ENCODE peak calls at places on chromosomes 13 and 19, in eight cellular contexts. Q, P, G, S, M, X, F and T are unnamed samples.

GRCh38 chr19:49282184-49282583 is 42.8 kb downstream of the SLC6A16 start:
- DNase-seq in F (no peak), S (no peak), Q (no peak), M (no peak), G (no peak), X (no peak), P (no peak), T (no peak)

GRCh38 chr13:113121928-113122420 is 625 bp upstream of the F10 start:
- DNase-seq in X (no peak), F (no peak), S (no peak), G (no peak), Q (no peak), P (no peak), M (peak), T (no peak)

GRCh38 chr13:97329331-97329730 is 104.6 kb upstream of the RAP2A start:
- DNase-seq in G (no peak), X (no peak), F (no peak), Q (no peak), P (no peak), M (no peak), S (no peak), T (no peak)

GRCh38 chr13:42369071-42369795 is 97.3 kb downstream of the AKAP11 start:
- DNase-seq in S (no peak), M (no peak), X (no peak), F (no peak), Q (no peak), G (no peak), P (no peak), T (no peak)

GRCh38 chr13:46633416-46633815 is 80.4 kb downstream of the LRCH1 start:
- DNase-seq in P (no peak), Q (peak), F (peak), S (peak), G (no peak), X (no peak), M (no peak), T (peak)

GRCh38 chr13:45490068-45490467 is 25.3 kb downstream of the COG3 start:
- DNase-seq in F (no peak), M (no peak), X (no peak), P (no peak), G (no peak), S (peak), Q (no peak), T (no peak)

GRCh38 chr19:12733369-12733896 is 1.1 kb downstream of the TRIR start:
- DNase-seq in P (peak), G (no peak), Q (no peak), M (no peak), S (peak), X (no peak), F (no peak), T (no peak)

GRCh38 chr13:110923777-110924638 is 9.1 kb upstream of the ANKRD10 start:
- DNase-seq in Q (no peak), X (no peak), M (no peak), G (no peak), S (no peak), P (no peak), F (no peak), T (no peak)

GRCh38 chr13:85140192-85140591 is 659.0 kb downstream of the SLITRK6 start:
- DNase-seq in S (no peak), G (no peak), P (no peak), F (no peak), Q (no peak), M (no peak), X (no peak), T (no peak)

GRCh38 chr13:24267801-24268200 is 41.6 kb upstream of the C1QTNF9 start:
- DNase-seq in P (no peak), F (no peak), M (no peak), X (no peak), G (no peak), Q (no peak), S (no peak), T (no peak)

GRCh38 chr13:24265453-24265852 is 43.9 kb upstream of the C1QTNF9 start:
- DNase-seq in X (no peak), M (no peak), G (no peak), P (no peak), Q (no peak), S (no peak), F (no peak), T (no peak)

GRCh38 chr13:24267283-24267682 is 42.1 kb upstream of the C1QTNF9 start:
- DNase-seq in Q (no peak), G (no peak), M (no peak), P (no peak), F (no peak), X (no peak), S (no peak), T (no peak)

GRCh38 chr13:24263652-24264051 is 45.7 kb upstream of the C1QTNF9 start:
- DNase-seq in M (no peak), S (no peak), X (no peak), F (no peak), G (no peak), Q (no peak), P (peak), T (no peak)

GRCh38 chr13:24264976-24265375 is 44.4 kb upstream of the C1QTNF9 start:
- DNase-seq in S (no peak), P (no peak), M (no peak), Q (no peak), F (no peak), X (peak), G (no peak), T (no peak)
- H3K4me3 ChIP-seq in S (no peak), P (no peak), M (no peak), Q (no peak), F (no peak), X (no peak), G (no peak), T (no peak)

GRCh38 chr19:2523630-2524311 is 47.8 kb downstream of the GADD45B start:
- DNase-seq in M (no peak), S (peak), G (no peak), F (no peak), P (no peak), X (no peak), Q (no peak), T (no peak)
- H3K4me3 ChIP-seq in M (no peak), S (no peak), G (no peak), F (peak), P (no peak), X (no peak), Q (no peak), T (no peak)

GRCh38 chr13:26221721-26222522 is at the start of gene RNF6:
- DNase-seq in X (peak), S (peak), G (peak), Q (peak), M (peak), P (peak), F (peak), T (peak)

GRCh38 chr13:26221399-26221720 is 754 bp downstream of the RNF6 start:
- DNase-seq in F (peak), G (no peak), X (no peak), M (peak), S (no peak), P (no peak), Q (no peak), T (peak)

GRCh38 chr13:26222523-26223046 is 471 bp upstream of the RNF6 start:
- DNase-seq in F (no peak), Q (no peak), X (no peak), G (peak), P (no peak), S (no peak), M (no peak), T (no peak)

GRCh38 chr13:26219726-26220125 is 2.4 kb downstream of the RNF6 start:
- DNase-seq in Q (no peak), G (no peak), X (no peak), F (peak), M (no peak), P (no peak), S (no peak), T (no peak)

DNA sequence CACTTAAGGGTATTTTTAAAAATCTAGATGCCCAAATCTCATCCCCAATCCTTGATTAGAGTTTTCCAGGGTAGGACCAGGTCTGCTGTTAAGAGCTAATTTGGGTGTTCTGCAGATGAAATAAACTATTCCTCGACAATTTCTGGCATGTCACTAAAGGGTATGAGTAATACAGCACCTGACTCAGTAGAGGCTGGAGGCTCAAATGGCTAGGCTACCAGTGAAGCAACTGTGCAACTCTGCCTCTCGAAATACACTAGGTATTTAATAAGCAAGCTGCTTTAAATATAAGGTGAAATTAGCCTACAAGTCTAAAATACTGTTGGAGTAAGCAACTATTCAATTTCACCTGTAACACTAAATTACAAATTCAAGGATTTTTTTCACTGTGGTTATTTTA is 1.5 kb downstream of the RNF6 start:
- DNase-seq in F (peak), M (no peak), Q (no peak), X (no peak), G (no peak), S (no peak), P (no peak), T (peak)
- H3K4me3 ChIP-seq in F (no peak), M (peak), Q (peak), X (peak), G (peak), S (peak), P (peak), T (peak)

DNA sequence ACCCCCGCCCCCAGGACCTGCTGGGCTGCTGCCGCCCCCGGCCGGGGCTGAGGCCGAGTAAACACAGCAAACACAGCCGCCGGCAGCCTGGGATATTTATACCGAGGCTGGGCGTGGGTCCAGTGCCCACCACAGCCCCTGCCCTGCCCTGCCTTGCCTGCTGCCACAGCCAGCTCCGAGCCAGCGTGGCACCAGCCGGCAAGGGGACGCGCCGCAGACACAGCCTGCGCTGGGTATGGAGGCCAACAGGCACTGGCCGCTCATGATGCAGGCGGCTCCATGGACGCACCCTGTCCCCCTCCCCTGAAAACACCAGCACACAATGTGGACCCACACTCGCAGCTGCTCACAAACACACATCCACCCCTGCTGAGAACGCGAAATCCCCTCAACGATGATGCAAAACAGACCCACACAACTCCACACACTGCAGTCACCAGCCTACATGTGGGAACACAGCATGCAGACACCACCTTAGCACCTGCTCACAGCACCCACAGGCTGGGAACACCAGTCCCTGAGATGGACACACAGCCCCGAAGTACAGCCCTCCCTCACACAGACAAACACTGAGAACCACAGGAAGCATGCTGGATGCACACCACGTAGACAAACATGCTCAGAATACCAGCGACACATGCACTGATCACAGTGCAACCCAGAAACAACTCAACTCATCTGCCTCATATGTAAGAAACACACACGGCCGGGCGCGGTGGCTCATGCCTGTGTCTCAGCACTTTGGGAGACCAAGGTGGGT is 16.2 kb downstream of the CCDC97 start:
- DNase-seq in M (peak), P (peak), S (no peak), Q (no peak), G (no peak), X (no peak), F (no peak), T (no peak)
- H3K4me3 ChIP-seq in M (peak), P (peak), S (no peak), Q (peak), G (no peak), X (peak), F (no peak), T (no peak)

DNA sequence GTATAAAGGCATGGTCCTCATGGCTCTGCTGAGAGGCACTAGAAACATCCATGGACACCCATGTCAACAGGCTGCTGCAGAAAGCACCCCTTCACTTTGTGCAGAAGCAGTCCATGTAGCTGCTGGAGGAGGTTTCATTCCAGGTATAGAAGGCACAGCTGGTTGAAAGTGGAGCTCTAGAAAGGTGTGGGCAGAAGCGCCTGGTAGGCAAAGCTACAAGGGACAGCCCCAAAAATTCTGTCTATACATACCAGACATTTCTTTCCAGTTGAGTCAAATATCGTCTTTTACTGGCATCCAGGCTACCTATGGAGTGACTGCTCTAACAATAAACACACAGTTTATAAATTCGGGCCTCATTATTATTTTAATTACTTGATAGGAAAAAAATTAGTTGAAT is 129.3 kb downstream of the ENOX1 start:
- DNase-seq in F (no peak), P (no peak), Q (no peak), M (no peak), S (no peak), X (no peak), G (no peak), T (no peak)
- H3K4me3 ChIP-seq in F (no peak), P (no peak), Q (no peak), M (no peak), S (no peak), X (no peak), G (no peak), T (no peak)

GRCh38 chr19:52370341-52370710 is 603 bp downstream of the ZNF880 start:
- DNase-seq in G (no peak), X (no peak), S (no peak), M (no peak), P (no peak), Q (no peak), F (no peak), T (no peak)

GRCh38 chr19:52366414-52366824 is 3.3 kb upstream of the ZNF880 start:
- DNase-seq in P (no peak), G (no peak), M (no peak), X (no peak), S (no peak), F (no peak), Q (no peak), T (no peak)

GRCh38 chr19:52369463-52370340 is at the start of gene ZNF880:
- DNase-seq in F (peak), G (peak), X (peak), S (peak), Q (peak), M (peak), P (peak), T (peak)
- H3K4me3 ChIP-seq in F (peak), G (peak), X (peak), S (peak), Q (peak), M (peak), P (peak), T (peak)

GRCh38 chr19:45153339-45154063 is 7.3 kb downstream of the NKPD1 start:
- DNase-seq in M (peak), P (peak), X (no peak), G (peak), Q (no peak), F (no peak), S (no peak), T (no peak)

GRCh38 chr19:45151821-45152503 is 8.8 kb downstream of the NKPD1 start:
- DNase-seq in S (no peak), P (peak), Q (no peak), M (peak), G (no peak), X (no peak), F (no peak), T (no peak)

GRCh38 chr19:45154064-45154827 is 6.5 kb downstream of the NKPD1 start:
- DNase-seq in F (peak), G (no peak), X (no peak), S (peak), P (no peak), M (no peak), Q (peak), T (no peak)

GRCh38 chr19:45150731-45151725 is 9.8 kb downstream of the NKPD1 start:
- DNase-seq in Q (no peak), S (no peak), G (no peak), M (peak), F (no peak), P (no peak), X (no peak), T (no peak)

GRCh38 chr19:45152504-45153338 is 8.1 kb downstream of the NKPD1 start:
- DNase-seq in P (peak), Q (no peak), F (no peak), X (peak), M (peak), S (no peak), G (peak), T (no peak)
- H3K4me3 ChIP-seq in P (no peak), Q (no peak), F (peak), X (peak), M (peak), S (no peak), G (no peak), T (peak)